ENCODE peak calls at places on chromosomes 11 and 22, in eight cellular contexts. G is psoas muscle, N is heart right ventricle, X is mammary epithelial cell, E is brain microvascular endothelial cell, H is fibroblast of lung, I is adrenal gland, A is left ventricle myocardium inferior. O is an unnamed sample.

GRCh38 chr11:7892751-7893356 is 38.2 kb downstream of the OR10A6 start:
- DNase-seq in G (no peak), N (no peak), X (peak), E (peak), H (peak), I (peak), A (no peak), O (peak)

GRCh38 chr11:67282155-67282875 is 6.8 kb upstream of the ANKRD13D start:
- DNase-seq in G (peak), N (no peak), X (no peak), E (no peak), H (no peak), I (no peak), A (peak), O (no peak)

GRCh38 chr22:26461188-26461810 is 22.3 kb downstream of the HPS4 start:
- DNase-seq in G (peak), N (peak), X (peak), E (peak), H (peak), I (peak), A (peak), O (peak)

GRCh38 chr11:134751161-134751560 is 339.1 kb upstream of the B3GAT1 start:
- DNase-seq in G (no peak), N (no peak), X (no peak), E (no peak), H (no peak), I (no peak), A (no peak), O (no peak)

GRCh38 chr22:22959147-22959827 is 71.7 kb downstream of the IGLL5 start:
- DNase-seq in G (peak), N (peak), X (peak), E (peak), H (peak), I (peak), A (peak), O (peak)

GRCh38 chr11:10666976-10667892 is 26.3 kb downstream of the IRAG1 start:
- DNase-seq in G (no peak), N (no peak), X (no peak), E (peak), H (peak), I (no peak), A (no peak), O (no peak)

GRCh38 chr11:64268687-64269379 is 15.6 kb downstream of the BAD start:
- DNase-seq in G (peak), N (peak), X (peak), E (peak), H (peak), I (peak), A (peak), O (no peak)

GRCh38 chr22:23035557-23036277 is 34.6 kb upstream of the GNAZ start:
- DNase-seq in G (no peak), N (no peak), X (no peak), E (no peak), H (no peak), I (no peak), A (no peak), O (no peak)

GRCh38 chr11:63670077-63670737 is 969 bp downstream of the ATL3 start:
- DNase-seq in G (no peak), N (no peak), X (peak), E (no peak), H (peak), I (no peak), A (no peak), O (no peak)

GRCh38 chr11:122509091-122509490 is 146.4 kb upstream of the UBASH3B start:
- DNase-seq in G (no peak), N (no peak), X (no peak), E (no peak), H (no peak), I (no peak), A (no peak), O (no peak)

GRCh38 chr11:134642206-134642605 is 230.2 kb upstream of the B3GAT1 start:
- DNase-seq in G (no peak), N (no peak), X (no peak), E (no peak), H (no peak), I (no peak), A (no peak), O (no peak)

GRCh38 chr11:14308114-14308896 is 50.7 kb downstream of the RRAS2 start:
- DNase-seq in G (no peak), N (no peak), X (peak), E (peak), H (peak), I (peak), A (no peak), O (peak)

DNA sequence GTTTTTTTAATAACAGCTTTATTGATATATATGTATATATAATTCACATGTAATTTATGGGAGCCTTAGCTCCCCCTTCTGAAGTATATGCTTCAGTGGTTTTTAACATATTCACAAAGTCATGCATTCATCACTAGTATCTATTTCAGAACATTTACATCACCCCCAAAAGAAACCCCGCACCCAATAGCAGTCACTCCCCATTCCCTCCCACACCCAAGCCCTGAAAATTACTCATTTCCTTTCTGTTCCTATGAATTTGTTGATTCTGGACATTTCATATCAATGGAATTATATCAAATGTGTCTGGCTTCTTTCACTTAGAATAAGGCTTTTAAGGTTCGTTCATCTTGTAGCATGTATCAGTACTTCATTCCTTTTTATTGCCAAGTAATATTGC is 35.6 kb upstream of the SYT7 start:
- DNase-seq in G (no peak), N (no peak), X (peak), E (peak), H (peak), I (no peak), A (no peak), O (peak)
- TF ChIP-seq CTCF in G (no peak), N (no peak), X (no peak), E (no peak), H (no peak), I (no peak), A (no peak), O (no peak)

DNA sequence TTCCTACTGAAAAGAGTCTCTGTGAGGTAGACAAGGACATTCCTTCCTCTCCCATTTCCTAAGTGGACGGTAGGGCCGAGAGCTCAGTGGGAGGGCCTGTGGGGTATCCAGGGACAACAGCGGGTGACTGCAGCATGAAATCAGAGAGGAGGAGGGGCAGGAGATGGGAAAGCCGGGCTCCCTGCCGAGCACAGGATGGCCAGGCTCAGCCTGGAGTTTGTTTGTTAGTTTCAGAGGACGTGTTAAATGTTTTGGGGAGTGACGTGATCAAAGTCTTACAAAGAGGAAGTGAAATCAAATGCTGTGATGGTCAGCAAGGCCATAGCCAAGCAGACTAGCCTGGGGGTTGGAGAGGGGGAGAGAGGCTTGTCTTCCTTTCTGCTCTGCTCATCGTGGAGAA is 152.7 kb downstream of the ADAMTS15 start:
- DNase-seq in G (peak), N (peak), X (no peak), E (peak), H (peak), I (peak), A (peak), O (no peak)
- H3K27ac ChIP-seq in G (no peak), N (peak), X (no peak), E (peak), H (peak), I (no peak), A (peak), O (no peak)

DNA sequence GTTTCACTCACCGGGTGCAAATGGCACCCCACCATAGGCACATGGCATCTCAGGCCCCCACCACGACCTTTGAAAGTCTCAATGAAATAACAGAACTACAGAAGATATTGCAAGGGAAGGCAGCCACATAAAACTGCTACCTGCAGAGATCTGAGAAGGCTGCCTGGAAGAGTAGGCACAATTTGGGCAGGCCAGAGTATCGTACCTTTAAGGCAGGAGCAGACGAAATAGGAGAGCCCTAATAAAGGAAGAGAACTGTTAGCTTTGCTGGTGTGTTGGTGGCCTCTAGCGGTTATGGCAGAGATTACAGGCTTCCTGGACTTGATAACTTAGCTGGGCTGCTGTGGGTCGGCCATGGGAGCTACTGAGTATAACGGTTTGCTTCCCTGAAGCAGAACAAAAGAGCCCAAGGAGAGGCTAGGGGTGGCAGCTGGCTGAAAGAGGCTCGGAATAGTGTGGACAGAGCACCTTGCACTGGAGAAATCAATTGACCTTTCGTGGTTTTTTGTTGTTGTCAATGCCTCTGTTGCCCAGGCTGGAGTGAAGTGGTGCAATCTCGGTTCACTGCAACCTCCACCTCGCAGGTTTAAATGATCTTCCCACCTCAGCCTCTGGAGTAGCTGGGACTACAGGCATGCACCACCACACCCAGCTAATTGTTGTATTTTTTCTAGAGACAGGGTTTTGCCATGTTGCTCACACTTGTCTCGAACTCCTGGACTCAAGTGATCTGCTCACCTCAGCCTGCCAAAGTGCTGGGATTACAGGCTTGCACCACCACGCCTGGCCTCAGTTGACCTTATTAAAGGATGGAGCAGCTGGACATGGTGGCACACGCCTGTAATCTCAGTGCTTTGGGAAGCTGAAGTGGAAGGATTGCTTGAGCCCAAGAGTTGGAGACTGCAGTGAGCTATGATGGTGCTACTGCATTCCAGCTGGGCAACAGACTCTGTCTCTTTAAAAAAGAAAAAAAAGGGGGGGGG is 4.8 kb downstream of the SDF2L1 start:
- DNase-seq in G (peak), N (peak), X (peak), E (peak), H (peak), I (peak), A (peak), O (no peak)
- TF ChIP-seq CTCF in G (peak), N (peak), X (peak), E (peak), H (peak), I (peak), A (peak), O (peak)

DNA sequence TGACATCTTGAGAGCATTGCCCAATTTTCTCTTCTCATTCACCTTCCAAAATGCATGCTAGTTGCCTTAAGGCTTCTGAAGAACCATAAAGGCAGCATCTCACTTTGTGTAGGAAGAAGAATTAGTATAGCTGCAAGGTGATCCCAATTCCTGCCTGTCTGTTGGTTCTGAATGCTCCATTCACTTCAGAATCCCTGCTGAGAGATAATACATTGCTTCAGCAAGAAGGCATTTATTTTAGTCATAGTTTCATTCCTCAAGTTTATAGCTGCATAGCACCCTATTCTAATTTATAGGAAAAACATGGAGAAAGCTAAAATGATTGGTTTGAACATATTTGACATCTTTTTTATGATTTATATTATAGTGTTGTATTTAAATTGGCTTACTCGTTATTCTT is 181.3 kb downstream of the METTL15 start:
- DNase-seq in G (no peak), N (no peak), X (no peak), E (peak), H (no peak), I (no peak), A (no peak), O (no peak)
- H3K27ac ChIP-seq in G (no peak), N (no peak), X (no peak), E (no peak), H (no peak), I (no peak), A (no peak), O (no peak)

DNA sequence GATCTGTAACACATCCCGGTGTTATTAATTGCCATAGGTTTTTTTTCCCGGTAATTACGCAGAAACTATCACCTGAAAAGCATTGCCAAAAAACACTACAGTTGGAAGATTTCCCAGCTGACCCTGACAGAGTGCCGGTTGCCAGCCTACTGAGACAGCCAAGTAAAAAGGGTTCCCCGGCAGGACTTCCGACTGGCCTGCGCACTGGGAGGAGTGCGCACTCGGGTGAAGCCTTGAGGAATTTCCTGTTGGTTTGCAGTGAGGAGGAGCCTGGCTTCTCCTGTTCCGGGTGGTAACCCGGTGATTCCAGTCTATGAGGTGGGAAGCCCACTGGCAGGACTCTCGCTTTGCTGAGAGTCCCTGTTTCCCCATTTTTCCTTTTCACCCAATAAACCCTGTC is 52.1 kb downstream of the CNTF start:
- DNase-seq in G (no peak), N (no peak), X (no peak), E (no peak), H (no peak), I (peak), A (no peak), O (no peak)
- TF ChIP-seq CTCF in G (no peak), N (no peak), X (no peak), E (no peak), H (no peak), I (no peak), A (no peak), O (no peak)

GRCh38 chr11:93505703-93506102 is 37.5 kb downstream of the SMCO4 start:
- DNase-seq in G (no peak), N (no peak), X (no peak), E (no peak), H (no peak), I (no peak), A (no peak), O (no peak)
- H3K27ac ChIP-seq in G (no peak), N (no peak), X (no peak), E (no peak), H (no peak), I (no peak), A (no peak), O (no peak)